ENCODE peak calls at places on chromosomes 4 and X, in six cellular contexts. F is Panc1; C is naive thymus-derived CD4-positive, alpha-beta T cell; K is lower lobe of right lung; W is pancreas; V is A549. E is an unnamed sample.

GRCh38 chr4:23458061-23458460 is 431.8 kb downstream of the PPARGC1A start:
- ATAC-seq in F (no peak), C (no peak), K (no peak), W (no peak), V (no peak), E (no peak)

GRCh38 chr4:36303430-36304137 is 22.2 kb downstream of the DTHD1 start:
- ATAC-seq in F (no peak), C (peak; percentile 64), K (peak; percentile 72), W (no peak), V (no peak), E (no peak)

GRCh38 chr4:122038896-122039295 is 87.0 kb upstream of the TRPC3 start:
- ATAC-seq in F (no peak), C (no peak), K (no peak), W (no peak), V (no peak), E (no peak)

GRCh38 chr4:110550260-110550659 is 72.6 kb downstream of the PITX2 start:
- ATAC-seq in F (no peak), C (no peak), K (no peak), W (no peak), V (no peak), E (no peak)

GRCh38 chr4:1201851-1202525 is 29.6 kb upstream of the SPON2 start:
- ATAC-seq in F (no peak), C (peak; percentile 84), K (peak; percentile 73), W (no peak), V (no peak), E (peak; percentile 79)

GRCh38 chrX:17520206-17520605 is 145.2 kb downstream of the NHS start:
- ATAC-seq in F (no peak), C (no peak), K (no peak), W (no peak), V (no peak), E (no peak)

GRCh38 chrX:97389761-97390192 is 506.1 kb downstream of the RPA4 start:
- ATAC-seq in F (no peak), C (no peak), K (no peak), W (no peak), V (peak; percentile 85), E (no peak)

GRCh38 chrX:49290215-49290614 is 13.2 kb upstream of the GAGE10 start:
- ATAC-seq in F (no peak), C (no peak), K (no peak), W (no peak), V (no peak), E (no peak)

GRCh38 chrX:57821703-57822375 is 88.4 kb downstream of the ZXDA start:
- ATAC-seq in F (peak; percentile 92), C (peak; percentile 63), K (peak; percentile 74), W (peak; percentile 88), V (peak; percentile 94), E (peak; percentile 68)

GRCh38 chr4:72312032-72312650 is 256.9 kb downstream of the ADAMTS3 start:
- ATAC-seq in F (no peak), C (no peak), K (peak; percentile 96), W (peak; percentile 68), V (peak; percentile 69), E (peak; percentile 92)

GRCh38 chrX:51420610-51421009 is 75.8 kb downstream of the NUDT11 start:
- ATAC-seq in F (no peak), C (peak; percentile 57), K (no peak), W (no peak), V (no peak), E (no peak)

GRCh38 chr4:157072002-157072401 is 3.9 kb upstream of the GLRB start:
- ATAC-seq in F (no peak), C (peak; percentile 37), K (no peak), W (no peak), V (no peak), E (no peak)

GRCh38 chr4:94452476-94453300 is 946 bp downstream of the PDLIM5 start:
- ATAC-seq in F (peak; percentile 88), C (no peak), K (peak; percentile 88), W (peak; percentile 64), V (peak; percentile 81), E (peak; percentile 86)

GRCh38 chr4:175147233-175147632 is 229.1 kb downstream of the ADAM29 start:
- ATAC-seq in F (no peak), C (no peak), K (no peak), W (no peak), V (no peak), E (no peak)

GRCh38 chrX:103405009-103405333 is 28.6 kb downstream of the BEX3 start:
- ATAC-seq in F (peak; percentile 43), C (no peak), K (peak; percentile 17), W (peak; percentile 46), V (no peak), E (no peak)

GRCh38 chrX:10350991-10351390 is 194.2 kb downstream of the CLCN4 start:
- ATAC-seq in F (no peak), C (no peak), K (no peak), W (no peak), V (no peak), E (no peak)

GRCh38 chr4:2910409-2910808 is 52.8 kb downstream of the NOP14 start:
- ATAC-seq in F (peak; percentile 62), C (no peak), K (no peak), W (no peak), V (peak; percentile 53), E (no peak)

GRCh38 chr4:14990484-14990883 is 11.8 kb upstream of the CPEB2 start:
- ATAC-seq in F (no peak), C (no peak), K (no peak), W (no peak), V (no peak), E (no peak)

GRCh38 chr4:53497446-53498069 is 93.7 kb downstream of the LNX1 start:
- ATAC-seq in F (no peak), C (no peak), K (peak; percentile 74), W (peak; percentile 75), V (no peak), E (peak; percentile 85)

GRCh38 chr4:125062079-125062478 is 252.7 kb upstream of the FAT4 start:
- ATAC-seq in F (no peak), C (no peak), K (no peak), W (no peak), V (no peak), E (no peak)

GRCh38 chr4:5037553-5038551 is 13.4 kb upstream of the STK32B start:
- ATAC-seq in F (peak; percentile 92), C (peak; percentile 54), K (peak; percentile 75), W (no peak), V (peak; percentile 95), E (peak; percentile 82)

GRCh38 chr4:95507561-95507960 is 41.2 kb downstream of the UNC5C start:
- ATAC-seq in F (no peak), C (no peak), K (no peak), W (no peak), V (no peak), E (no peak)

GRCh38 chr4:81486502-81486901 is 14.8 kb upstream of the RASGEF1B start:
- ATAC-seq in F (no peak), C (no peak), K (no peak), W (no peak), V (no peak), E (no peak)

GRCh38 chrX:44003975-44004374 is 30.8 kb upstream of the NDP start:
- ATAC-seq in F (no peak), C (no peak), K (no peak), W (no peak), V (no peak), E (no peak)

GRCh38 chrX:68938244-68939004 is 109.6 kb downstream of the EFNB1 start:
- ATAC-seq in F (no peak), C (no peak), K (no peak), W (no peak), V (no peak), E (peak; percentile 21)

GRCh38 chr4:129239088-129239487 is 143.1 kb downstream of the C4orf33 start:
- ATAC-seq in F (no peak), C (no peak), K (no peak), W (no peak), V (no peak), E (peak; percentile 19)

GRCh38 chr4:184645904-184646610 is 3.2 kb downstream of the CASP3 start:
- ATAC-seq in F (no peak), C (no peak), K (no peak), W (no peak), V (no peak), E (no peak)
- H3K4me1 ChIP-seq in F (peaks cover 12% of the 10 kb centered on the region), C (peaks cover 26% of the 10 kb centered on the region), K (peaks cover 41% of the 10 kb centered on the region), W (peaks cover 10% of the 10 kb centered on the region), V (peaks cover 14% of the 10 kb centered on the region), E (peaks cover 11% of the 10 kb centered on the region)

DNA sequence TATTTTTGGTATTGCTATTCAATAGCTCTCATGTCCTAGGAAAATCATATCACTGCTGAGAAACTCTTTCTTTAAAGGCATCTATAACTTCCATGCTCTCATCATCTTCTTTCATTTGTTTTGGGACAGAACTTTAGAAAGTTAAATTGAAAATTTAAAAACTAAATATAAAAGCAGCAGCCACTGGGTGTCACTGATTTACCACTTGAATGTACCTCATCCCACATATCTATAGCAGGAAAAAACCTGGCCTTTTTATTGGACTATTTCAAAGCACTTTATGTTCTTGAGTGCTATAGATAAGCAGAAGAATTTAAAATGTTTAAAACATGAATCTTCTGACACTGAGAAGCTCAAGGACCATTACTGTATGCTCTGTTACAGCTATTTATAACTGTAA is 165.3 kb upstream of the TTC29 start:
- ATAC-seq in F (no peak), C (no peak), K (no peak), W (no peak), V (no peak), E (no peak)
- H3K27ac ChIP-seq in F (no peak overlapping the region), C (no peak overlapping the region), K (no peak overlapping the region), W (no peak overlapping the region), V (no peak overlapping the region), E (no peak overlapping the region)

GRCh38 chr4:90127706-90128345 is 632 bp downstream of the CCSER1 start:
- ATAC-seq in F (peak; percentile 71), C (peak; percentile 32), K (peak; percentile 79), W (peak; percentile 77), V (peak; percentile 72), E (peak; percentile 42)
- H3K4me3 ChIP-seq in F (peak overlapping the region; percentile 55), C (no peak overlapping the region), K (peak overlapping the region; percentile 65), W (peak overlapping the region; percentile 70), V (peak overlapping the region; percentile 49), E (peak overlapping the region; percentile 42)

DNA sequence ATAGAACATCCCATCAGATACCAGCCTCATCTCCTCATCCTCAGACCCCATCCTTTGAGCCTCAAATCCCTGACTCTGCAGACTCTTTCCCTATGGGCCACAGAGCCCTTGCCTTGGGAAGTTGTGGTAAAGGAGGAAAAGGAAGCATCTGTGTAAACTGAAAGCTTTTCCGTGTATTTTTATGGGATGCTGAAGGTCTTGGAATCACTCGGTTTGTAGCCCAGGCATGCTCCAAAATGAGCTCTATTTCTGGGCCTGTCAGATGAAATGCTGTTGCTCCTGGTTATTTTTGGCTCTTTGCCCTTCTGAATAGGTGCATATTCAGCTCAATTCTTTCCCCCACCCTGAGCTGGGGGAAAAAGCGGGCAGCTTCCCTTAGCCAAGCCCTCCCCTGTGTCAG is 5.0 kb upstream of the SEL1L3 start:
- ATAC-seq in F (no peak), C (no peak), K (no peak), W (no peak), V (no peak), E (no peak)
- H3K4me1 ChIP-seq in F (no peaks in the 10 kb centered on the region), C (no peaks in the 10 kb centered on the region), K (peaks cover under 1% of the 10 kb centered on the region), W (peaks cover 7% of the 10 kb centered on the region), V (peaks cover 12% of the 10 kb centered on the region), E (no peaks in the 10 kb centered on the region)